ENCODE peak calls at places on chromosomes 7 and 10, in four cellular contexts. S, T, N and F are unnamed samples.

GRCh38 chr10:72260588-72261322 is 13.0 kb upstream of the DDIT4 start:
- DNase-seq in N (peak; percentile 80), S (peak; percentile 52), T (peak; percentile 83), F (peak; percentile 67)

GRCh38 chr7:45176886-45177731 is 19.5 kb downstream of the RAMP3 start:
- DNase-seq in S (no peak), N (no peak), T (no peak), F (no peak)

GRCh38 chr10:102658802-102659201 is 14.5 kb downstream of the TRIM8 start:
- DNase-seq in N (no peak), T (no peak), S (no peak), F (no peak)

GRCh38 chr10:54800677-54801480 is at the start of gene PCDH15:
- DNase-seq in N (peak; percentile 25), S (no peak), T (no peak), F (peak; percentile 25)

GRCh38 chr10:43953672-43954071 is 305.0 kb upstream of the ZNF32 start:
- DNase-seq in T (no peak), S (no peak), N (no peak), F (no peak)

GRCh38 chr10:52879651-52880050 is 107.1 kb upstream of the MBL2 start:
- DNase-seq in N (no peak), S (no peak), T (no peak), F (no peak)

GRCh38 chr10:88401671-88402347 is 181.3 kb downstream of the RNLS start:
- DNase-seq in S (no peak), N (no peak), T (no peak), F (peak; percentile 71)

GRCh38 chr7:28666144-28666543 is 253.8 kb downstream of the CREB5 start:
- DNase-seq in S (no peak), N (no peak), T (no peak), F (no peak)

GRCh38 chr7:75630549-75630948 is 108.2 kb downstream of the HIP1 start:
- DNase-seq in T (no peak), N (no peak), S (no peak), F (no peak)

GRCh38 chr10:77082601-77083252 is 554.9 kb downstream of the KCNMA1 start:
- DNase-seq in S (no peak), N (peak; percentile 31), T (no peak), F (no peak)

GRCh38 chr7:68744036-68744435 is 854.2 kb upstream of the AUTS2 start:
- DNase-seq in S (no peak), T (no peak), N (no peak), F (no peak)

GRCh38 chr7:40306596-40306995 is 171.8 kb downstream of the SUGCT start:
- DNase-seq in N (no peak), T (no peak), S (no peak), F (no peak)

GRCh38 chr10:79452174-79452611 is 6.8 kb upstream of the ZCCHC24 start:
- DNase-seq in T (no peak), N (no peak), S (no peak), F (no peak)